ENCODE peak calls at places on chromosomes 4 and X, in eight cellular contexts. One of them, this sample, is unnamed.
A peak's percentile ranks its signal among the peaks of the same experiment; 100 is the strongest.

GRCh38 chr4:114512595-114513295 is 85.9 kb upstream of the UGT8 start:
- DNase-seq in stimulated activated CD8-positive, alpha-beta memory T cell treated with anti-CD3 and anti-CD28 coated beads, Interleukin-4, amount 100 ng/mL, for 1 hour: no peak
- DNase-seq in A549: no peak
- DNase-seq in fibroblast of lung: no peak
- DNase-seq in Ammon's horn: no peak
- DNase-seq in SJSA1: no peak
- DNase-seq in SHP77: no peak
- DNase-seq in posterior vena cava: no peak
- DNase-seq in this sample: no peak

GRCh38 chrX:148794350-148794749 is 293.9 kb downstream of the AFF2 start:
- DNase-seq in A549: no peak
- DNase-seq in stimulated activated CD8-positive, alpha-beta memory T cell treated with anti-CD3 and anti-CD28 coated beads, Interleukin-4, amount 100 ng/mL, for 1 hour: no peak
- DNase-seq in SHP77: no peak
- DNase-seq in fibroblast of lung: no peak
- DNase-seq in Ammon's horn: no peak
- DNase-seq in SJSA1: no peak
- DNase-seq in posterior vena cava: no peak
- DNase-seq in this sample: no peak

GRCh38 chrX:119155416-119156035 is 27.9 kb upstream of the KIAA1210 start:
- DNase-seq in stimulated activated CD8-positive, alpha-beta memory T cell treated with anti-CD3 and anti-CD28 coated beads, Interleukin-4, amount 100 ng/mL, for 1 hour: no peak
- DNase-seq in fibroblast of lung: peak; percentile 75
- DNase-seq in SJSA1: no peak
- DNase-seq in Ammon's horn: no peak
- DNase-seq in SHP77: no peak
- DNase-seq in posterior vena cava: no peak
- DNase-seq in A549: peak; percentile 18
- DNase-seq in this sample: peak; percentile 56

GRCh38 chr4:122050836-122051235 is 99.0 kb upstream of the TRPC3 start:
- DNase-seq in A549: no peak
- DNase-seq in SJSA1: no peak
- DNase-seq in stimulated activated CD8-positive, alpha-beta memory T cell treated with anti-CD3 and anti-CD28 coated beads, Interleukin-4, amount 100 ng/mL, for 1 hour: no peak
- DNase-seq in Ammon's horn: no peak
- DNase-seq in posterior vena cava: no peak
- DNase-seq in SHP77: no peak
- DNase-seq in fibroblast of lung: no peak
- DNase-seq in this sample: no peak

GRCh38 chrX:75986980-75987379 is 185.9 kb upstream of the PBDC1 start:
- DNase-seq in posterior vena cava: no peak
- DNase-seq in stimulated activated CD8-positive, alpha-beta memory T cell treated with anti-CD3 and anti-CD28 coated beads, Interleukin-4, amount 100 ng/mL, for 1 hour: no peak
- DNase-seq in fibroblast of lung: no peak
- DNase-seq in SJSA1: no peak
- DNase-seq in A549: no peak
- DNase-seq in SHP77: no peak
- DNase-seq in Ammon's horn: no peak
- DNase-seq in this sample: no peak

GRCh38 chrX:100611951-100612350 is 24.7 kb downstream of the TSPAN6 start:
- DNase-seq in SHP77: no peak
- DNase-seq in posterior vena cava: no peak
- DNase-seq in fibroblast of lung: no peak
- DNase-seq in Ammon's horn: no peak
- DNase-seq in A549: no peak
- DNase-seq in SJSA1: no peak
- DNase-seq in stimulated activated CD8-positive, alpha-beta memory T cell treated with anti-CD3 and anti-CD28 coated beads, Interleukin-4, amount 100 ng/mL, for 1 hour: no peak
- DNase-seq in this sample: no peak

GRCh38 chr4:100299019-100299418 is 108.8 kb upstream of the DDIT4L start:
- DNase-seq in A549: no peak
- DNase-seq in fibroblast of lung: peak; percentile 95
- DNase-seq in stimulated activated CD8-positive, alpha-beta memory T cell treated with anti-CD3 and anti-CD28 coated beads, Interleukin-4, amount 100 ng/mL, for 1 hour: no peak
- DNase-seq in Ammon's horn: no peak
- DNase-seq in SHP77: no peak
- DNase-seq in SJSA1: peak; percentile 40
- DNase-seq in posterior vena cava: no peak
- DNase-seq in this sample: no peak

GRCh38 chrX:118554511-118554910 is 58.9 kb downstream of the DOCK11 start:
- DNase-seq in Ammon's horn: no peak
- DNase-seq in SJSA1: no peak
- DNase-seq in posterior vena cava: no peak
- DNase-seq in fibroblast of lung: no peak
- DNase-seq in A549: no peak
- DNase-seq in SHP77: no peak
- DNase-seq in stimulated activated CD8-positive, alpha-beta memory T cell treated with anti-CD3 and anti-CD28 coated beads, Interleukin-4, amount 100 ng/mL, for 1 hour: no peak
- DNase-seq in this sample: no peak

GRCh38 chrX:53196678-53197077 is 28.3 kb downstream of the KDM5C start:
- DNase-seq in posterior vena cava: no peak
- DNase-seq in A549: no peak
- DNase-seq in stimulated activated CD8-positive, alpha-beta memory T cell treated with anti-CD3 and anti-CD28 coated beads, Interleukin-4, amount 100 ng/mL, for 1 hour: no peak
- DNase-seq in Ammon's horn: no peak
- DNase-seq in SJSA1: no peak
- DNase-seq in fibroblast of lung: no peak
- DNase-seq in SHP77: no peak
- DNase-seq in this sample: no peak